ENCODE peak calls at places on chromosomes 11 and 22, in eight cellular contexts. One of them, this sample, is unnamed.

GRCh38 chr22:20175597-20175900 is 24.7 kb upstream of the CCDC188 start:
- DNase-seq in amniotic stem cell: no peak
- DNase-seq in T-helper 1 cell: no peak
- DNase-seq in hippocampal formation: no peak
- DNase-seq in cardiac muscle cell: no peak
- DNase-seq in endothelial cell: no peak
- DNase-seq in psoas muscle: no peak
- DNase-seq in activated naive CD4-positive, alpha-beta T cell treated with anti-CD3 and anti-CD28 coated beads for 36 hours: no peak
- DNase-seq in this sample: no peak

GRCh38 chr11:66686801-66687750 is 9.4 kb upstream of the RBM4B start:
- DNase-seq in amniotic stem cell: no peak
- DNase-seq in T-helper 1 cell: no peak
- DNase-seq in hippocampal formation: no peak
- DNase-seq in cardiac muscle cell: no peak
- DNase-seq in endothelial cell: no peak
- DNase-seq in psoas muscle: no peak
- DNase-seq in activated naive CD4-positive, alpha-beta T cell treated with anti-CD3 and anti-CD28 coated beads for 36 hours: no peak
- DNase-seq in this sample: no peak

GRCh38 chr11:64262271-64263002 is 11.1 kb downstream of the PLCB3 start:
- DNase-seq in amniotic stem cell: no peak
- DNase-seq in T-helper 1 cell: no peak
- DNase-seq in hippocampal formation: no peak
- DNase-seq in cardiac muscle cell: no peak
- DNase-seq in endothelial cell: no peak
- DNase-seq in psoas muscle: peak
- DNase-seq in activated naive CD4-positive, alpha-beta T cell treated with anti-CD3 and anti-CD28 coated beads for 36 hours: no peak
- DNase-seq in this sample: no peak

GRCh38 chr11:17352925-17353227 is 1.3 kb downstream of the NCR3LG1 start:
- DNase-seq in amniotic stem cell: no peak
- DNase-seq in T-helper 1 cell: peak
- DNase-seq in hippocampal formation: no peak
- DNase-seq in cardiac muscle cell: peak
- DNase-seq in endothelial cell: peak
- DNase-seq in psoas muscle: no peak
- DNase-seq in activated naive CD4-positive, alpha-beta T cell treated with anti-CD3 and anti-CD28 coated beads for 36 hours: peak
- DNase-seq in this sample: peak

GRCh38 chr11:97237151-97237550 is 847.3 kb downstream of the JRKL start:
- DNase-seq in amniotic stem cell: no peak
- DNase-seq in T-helper 1 cell: no peak
- DNase-seq in hippocampal formation: no peak
- DNase-seq in cardiac muscle cell: no peak
- DNase-seq in endothelial cell: no peak
- DNase-seq in psoas muscle: no peak
- DNase-seq in activated naive CD4-positive, alpha-beta T cell treated with anti-CD3 and anti-CD28 coated beads for 36 hours: no peak
- DNase-seq in this sample: no peak

GRCh38 chr11:87754685-87755084 is 420.6 kb downstream of the RAB38 start:
- DNase-seq in amniotic stem cell: no peak
- DNase-seq in T-helper 1 cell: no peak
- DNase-seq in hippocampal formation: no peak
- DNase-seq in cardiac muscle cell: no peak
- DNase-seq in endothelial cell: no peak
- DNase-seq in psoas muscle: no peak
- DNase-seq in activated naive CD4-positive, alpha-beta T cell treated with anti-CD3 and anti-CD28 coated beads for 36 hours: no peak
- DNase-seq in this sample: peak

GRCh38 chr11:45896392-45897068 is 10.5 kb downstream of the FREY1 start:
- DNase-seq in amniotic stem cell: no peak
- DNase-seq in T-helper 1 cell: no peak
- DNase-seq in hippocampal formation: no peak
- DNase-seq in cardiac muscle cell: peak
- DNase-seq in endothelial cell: no peak
- DNase-seq in psoas muscle: peak
- DNase-seq in activated naive CD4-positive, alpha-beta T cell treated with anti-CD3 and anti-CD28 coated beads for 36 hours: no peak
- DNase-seq in this sample: no peak

GRCh38 chr11:27777013-27777412 is 76.8 kb upstream of the BDNF start:
- DNase-seq in amniotic stem cell: no peak
- DNase-seq in T-helper 1 cell: no peak
- DNase-seq in hippocampal formation: no peak
- DNase-seq in cardiac muscle cell: no peak
- DNase-seq in endothelial cell: no peak
- DNase-seq in psoas muscle: no peak
- DNase-seq in activated naive CD4-positive, alpha-beta T cell treated with anti-CD3 and anti-CD28 coated beads for 36 hours: no peak
- DNase-seq in this sample: peak

GRCh38 chr22:50009251-50009650 is 3.3 kb downstream of the IL17REL start:
- DNase-seq in amniotic stem cell: no peak
- DNase-seq in T-helper 1 cell: no peak
- DNase-seq in hippocampal formation: no peak
- DNase-seq in cardiac muscle cell: no peak
- DNase-seq in endothelial cell: no peak
- DNase-seq in psoas muscle: no peak
- DNase-seq in activated naive CD4-positive, alpha-beta T cell treated with anti-CD3 and anti-CD28 coated beads for 36 hours: no peak
- DNase-seq in this sample: no peak

GRCh38 chr11:118929496-118930151 is 3.9 kb upstream of the BCL9L start:
- DNase-seq in amniotic stem cell: no peak
- DNase-seq in T-helper 1 cell: peak
- DNase-seq in hippocampal formation: peak
- DNase-seq in cardiac muscle cell: peak
- DNase-seq in endothelial cell: peak
- DNase-seq in psoas muscle: peak
- DNase-seq in activated naive CD4-positive, alpha-beta T cell treated with anti-CD3 and anti-CD28 coated beads for 36 hours: peak
- DNase-seq in this sample: peak

GRCh38 chr11:68314886-68315580 is 2.6 kb downstream of the LRP5 start:
- DNase-seq in amniotic stem cell: no peak
- DNase-seq in T-helper 1 cell: no peak
- DNase-seq in hippocampal formation: no peak
- DNase-seq in cardiac muscle cell: peak
- DNase-seq in endothelial cell: no peak
- DNase-seq in psoas muscle: no peak
- DNase-seq in activated naive CD4-positive, alpha-beta T cell treated with anti-CD3 and anti-CD28 coated beads for 36 hours: no peak
- DNase-seq in this sample: peak

GRCh38 chr22:48883211-48883960 is 944.3 kb downstream of the BRD1 start:
- DNase-seq in amniotic stem cell: no peak
- DNase-seq in T-helper 1 cell: no peak
- DNase-seq in hippocampal formation: no peak
- DNase-seq in cardiac muscle cell: no peak
- DNase-seq in endothelial cell: no peak
- DNase-seq in psoas muscle: peak
- DNase-seq in activated naive CD4-positive, alpha-beta T cell treated with anti-CD3 and anti-CD28 coated beads for 36 hours: no peak
- DNase-seq in this sample: no peak

GRCh38 chr22:43955883-43956286 is 643 bp downstream of the SAMM50 start:
- DNase-seq in amniotic stem cell: no peak
- DNase-seq in T-helper 1 cell: no peak
- DNase-seq in hippocampal formation: peak
- DNase-seq in cardiac muscle cell: no peak
- DNase-seq in endothelial cell: no peak
- DNase-seq in psoas muscle: no peak
- DNase-seq in activated naive CD4-positive, alpha-beta T cell treated with anti-CD3 and anti-CD28 coated beads for 36 hours: peak
- DNase-seq in this sample: no peak

GRCh38 chr11:69207165-69207889 is 51.6 kb downstream of the SMIM38 start:
- DNase-seq in amniotic stem cell: no peak
- DNase-seq in T-helper 1 cell: no peak
- DNase-seq in hippocampal formation: no peak
- DNase-seq in cardiac muscle cell: no peak
- DNase-seq in endothelial cell: no peak
- DNase-seq in psoas muscle: no peak
- DNase-seq in activated naive CD4-positive, alpha-beta T cell treated with anti-CD3 and anti-CD28 coated beads for 36 hours: no peak
- DNase-seq in this sample: no peak

GRCh38 chr11:10688401-10688800 is 5.2 kb downstream of the IRAG1 start:
- DNase-seq in amniotic stem cell: no peak
- DNase-seq in T-helper 1 cell: no peak
- DNase-seq in hippocampal formation: no peak
- DNase-seq in cardiac muscle cell: no peak
- DNase-seq in endothelial cell: no peak
- DNase-seq in psoas muscle: no peak
- DNase-seq in activated naive CD4-positive, alpha-beta T cell treated with anti-CD3 and anti-CD28 coated beads for 36 hours: no peak
- DNase-seq in this sample: peak

GRCh38 chr11:94449437-94449836 is 44.2 kb downstream of the MRE11 start:
- DNase-seq in amniotic stem cell: no peak
- DNase-seq in T-helper 1 cell: no peak
- DNase-seq in hippocampal formation: no peak
- DNase-seq in cardiac muscle cell: no peak
- DNase-seq in endothelial cell: no peak
- DNase-seq in psoas muscle: no peak
- DNase-seq in activated naive CD4-positive, alpha-beta T cell treated with anti-CD3 and anti-CD28 coated beads for 36 hours: no peak
- DNase-seq in this sample: peak

GRCh38 chr11:71489311-71490043 is 36.5 kb downstream of the NADSYN1 start:
- DNase-seq in amniotic stem cell: no peak
- DNase-seq in T-helper 1 cell: no peak
- DNase-seq in hippocampal formation: no peak
- DNase-seq in cardiac muscle cell: no peak
- DNase-seq in endothelial cell: no peak
- DNase-seq in psoas muscle: no peak
- DNase-seq in activated naive CD4-positive, alpha-beta T cell treated with anti-CD3 and anti-CD28 coated beads for 36 hours: peak
- DNase-seq in this sample: peak

GRCh38 chr11:110289472-110289871 is 6.9 kb downstream of the RDX start:
- DNase-seq in amniotic stem cell: no peak
- DNase-seq in T-helper 1 cell: no peak
- DNase-seq in hippocampal formation: no peak
- DNase-seq in cardiac muscle cell: no peak
- DNase-seq in endothelial cell: no peak
- DNase-seq in psoas muscle: no peak
- DNase-seq in activated naive CD4-positive, alpha-beta T cell treated with anti-CD3 and anti-CD28 coated beads for 36 hours: no peak
- DNase-seq in this sample: no peak

This sample was measured in M059J.